ENCODE peak calls at places on chromosome 2, in seven cellular contexts. H, G, C, Q, O, Y and M are unnamed samples. For H3K36me3, the result is how much of the 10 kb centered on the place peaks cover.

GRCh38 chr2:2836343-2837070 is 505.4 kb upstream of the MYT1L start:
- DNase-seq in H (no peak), G (no peak), C (no peak), Q (no peak), O (no peak), Y (no peak), M (peak)

GRCh38 chr2:8636691-8637636 is 44.9 kb upstream of the ID2 start:
- DNase-seq in H (peak), G (no peak), C (peak), Q (no peak), O (no peak), Y (peak), M (no peak)

GRCh38 chr2:239944706-239945551 is 80.2 kb downstream of the NDUFA10 start:
- DNase-seq in H (no peak), G (peak), C (peak), Q (no peak), O (no peak), Y (no peak), M (no peak)

GRCh38 chr2:6202756-6203155 is 510.6 kb downstream of the SOX11 start:
- DNase-seq in H (no peak), G (no peak), C (no peak), Q (no peak), O (no peak), Y (no peak), M (no peak)

GRCh38 chr2:39999864-40000263 is 220.8 kb upstream of the THUMPD2 start:
- DNase-seq in H (no peak), G (no peak), C (no peak), Q (no peak), O (no peak), Y (no peak), M (no peak)

GRCh38 chr2:161250864-161251436 is 57.3 kb upstream of the PSMD14 start:
- DNase-seq in H (peak), G (peak), C (peak), Q (no peak), O (no peak), Y (peak), M (no peak)

GRCh38 chr2:19574788-19575260 is 216.4 kb upstream of the OSR1 start:
- DNase-seq in H (peak), G (peak), C (peak), Q (peak), O (peak), Y (peak), M (peak)

GRCh38 chr2:64338910-64339500 is 115.0 kb upstream of the LGALSL start:
- DNase-seq in H (no peak), G (no peak), C (no peak), Q (no peak), O (no peak), Y (no peak), M (no peak)

GRCh38 chr2:16508061-16508851 is 157.4 kb downstream of the CYRIA start:
- DNase-seq in H (peak), G (peak), C (peak), Q (peak), O (peak), Y (peak), M (peak)

GRCh38 chr2:235311044-235311443 is 182.8 kb upstream of the AGAP1 start:
- DNase-seq in H (no peak), G (no peak), C (no peak), Q (no peak), O (no peak), Y (no peak), M (no peak)

GRCh38 chr2:221981918-221982317 is 316.9 kb downstream of the PAX3 start:
- DNase-seq in H (no peak), G (no peak), C (no peak), Q (no peak), O (no peak), Y (no peak), M (no peak)

GRCh38 chr2:152335016-152335850 is at the start of gene FMNL2:
- DNase-seq in H (peak), G (peak), C (peak), Q (peak), O (peak), Y (peak), M (peak)

GRCh38 chr2:28955492-28955891 is 25.6 kb upstream of the TOGARAM2 start:
- DNase-seq in H (no peak), G (no peak), C (peak), Q (no peak), O (no peak), Y (peak), M (no peak)

GRCh38 chr2:20509766-20510490 is 63.1 kb downstream of the RHOB start:
- DNase-seq in H (peak), G (peak), C (peak), Q (no peak), O (no peak), Y (peak), M (peak)

GRCh38 chr2:224395646-224396390 is 6.1 kb downstream of the FAM124B start:
- DNase-seq in H (no peak), G (no peak), C (no peak), Q (no peak), O (no peak), Y (no peak), M (no peak)

GRCh38 chr2:212994976-212995375 is 156.4 kb downstream of the IKZF2 start:
- DNase-seq in H (no peak), G (no peak), C (no peak), Q (no peak), O (no peak), Y (no peak), M (no peak)

GRCh38 chr2:219219781-219220532 is 1.2 kb upstream of the ABCB6 start:
- DNase-seq in H (no peak), G (no peak), C (no peak), Q (no peak), O (no peak), Y (no peak), M (no peak)
- H3K36me3 ChIP-seq in H (under half), G (under half), C (under half), Q (under half), O (half or more), Y (under half), M (under half)

GRCh38 chr2:32495139-32495538 is 132.7 kb upstream of the TTC27 start:
- DNase-seq in H (no peak), G (no peak), C (no peak), Q (no peak), O (no peak), Y (no peak), M (no peak)
- H3K36me3 ChIP-seq in H (under half), G (under half), C (under half), Q (under half), O (half or more), Y (under half), M (under half)

DNA sequence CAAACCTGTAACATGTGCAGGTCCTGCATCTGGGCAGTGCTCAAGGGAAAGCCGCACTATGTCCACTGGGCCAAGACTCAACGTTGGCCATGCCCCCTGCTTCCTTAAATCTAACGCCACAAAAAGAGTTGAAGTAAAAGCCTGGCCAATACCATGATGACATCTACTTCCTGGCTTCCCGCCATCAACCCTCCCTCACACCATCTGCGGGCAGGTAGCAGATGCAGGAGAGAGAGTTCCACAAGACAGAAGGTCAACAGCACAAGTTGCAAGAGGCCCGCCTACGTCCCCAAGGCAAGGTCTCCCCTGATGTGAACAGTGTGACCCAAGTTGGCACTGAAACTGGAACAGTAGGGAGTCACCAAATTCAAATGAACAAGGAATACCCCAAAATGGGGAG is 48.4 kb downstream of the ABCG8 start:
- DNase-seq in H (no peak), G (peak), C (no peak), Q (no peak), O (no peak), Y (no peak), M (no peak)
- H3K36me3 ChIP-seq in H (under half), G (under half), C (under half), Q (under half), O (half or more), Y (under half), M (under half)

GRCh38 chr2:55585451-55586079 is 31.9 kb downstream of the PPP4R3B start:
- DNase-seq in H (no peak), G (no peak), C (peak), Q (no peak), O (no peak), Y (no peak), M (no peak)

GRCh38 chr2:55581435-55581834 is 36.0 kb downstream of the PPP4R3B start:
- DNase-seq in H (peak), G (no peak), C (peak), Q (no peak), O (no peak), Y (peak), M (no peak)

DNA sequence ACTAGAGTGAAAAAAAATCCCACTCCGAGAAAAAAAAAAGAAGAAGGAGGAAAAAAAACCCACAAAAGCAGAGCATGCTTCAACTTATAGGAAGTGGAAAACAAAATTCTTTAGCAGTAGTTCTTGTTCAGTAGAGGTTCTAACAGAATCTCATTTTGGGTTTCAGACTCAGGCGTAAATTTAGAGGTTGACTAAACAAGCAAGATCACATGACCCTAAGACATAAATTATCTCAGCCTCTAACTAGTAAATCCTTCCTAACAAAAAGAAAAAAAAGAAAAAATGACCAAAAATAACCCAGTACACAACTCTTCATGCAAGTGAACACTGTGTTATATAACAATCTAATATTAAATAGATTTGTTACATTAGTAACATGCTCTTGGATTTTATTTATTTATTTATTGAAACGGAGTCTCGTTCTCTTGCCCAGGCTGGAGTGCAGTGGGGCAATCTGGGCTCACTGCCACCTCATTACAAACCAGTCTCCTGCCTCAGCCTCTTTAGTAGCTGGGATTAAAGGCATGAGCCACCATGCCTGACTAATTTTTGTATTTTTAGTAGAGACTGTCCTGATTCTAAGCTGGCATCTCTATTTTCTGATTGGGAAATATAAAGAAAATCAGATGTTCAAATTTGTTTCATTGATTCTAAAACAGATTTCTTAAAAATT is 35.4 kb downstream of the PPP4R3B start:
- DNase-seq in H (no peak), G (no peak), C (no peak), Q (no peak), O (no peak), Y (no peak), M (no peak)
- H3K36me3 ChIP-seq in H (under half), G (under half), C (under half), Q (under half), O (half or more), Y (under half), M (under half)

GRCh38 chr2:11777066-11777782 is 30.8 kb downstream of the LPIN1 start:
- DNase-seq in H (no peak), G (no peak), C (peak), Q (no peak), O (no peak), Y (no peak), M (no peak)
- H3K36me3 ChIP-seq in H (under half), G (under half), C (under half), Q (under half), O (half or more), Y (under half), M (under half)